ENCODE peak calls at places on chromosome 21, in four cellular contexts. A, J, C and N are unnamed samples.
A peak's percentile ranks its signal among the peaks of the same experiment; 100 is the strongest.

GRCh38 chr21:45102391-45102932 is 28.1 kb downstream of the ADARB1 start:
- DNase-seq in A (peak; percentile 81), J (no peak), C (peak; percentile 77), N (no peak)

GRCh38 chr21:25031750-25032149 is 575.5 kb downstream of the MRPL39 start:
- DNase-seq in A (no peak), J (no peak), C (no peak), N (no peak)

GRCh38 chr21:29149771-29150425 is 19.5 kb downstream of the MAP3K7CL start:
- DNase-seq in A (no peak), J (no peak), C (peak; percentile 16), N (no peak)

GRCh38 chr21:35217504-35218060 is 168.5 kb upstream of the RUNX1 start:
- DNase-seq in A (peak; percentile 71), J (no peak), C (peak; percentile 56), N (no peak)

GRCh38 chr21:45555251-45555556 is 13.0 kb upstream of the SLC19A1 start:
- DNase-seq in A (peak; percentile 84), J (no peak), C (no peak), N (no peak)

GRCh38 chr21:41932576-41933258 is 21.1 kb downstream of the C2CD2 start:
- DNase-seq in A (no peak), J (no peak), C (no peak), N (no peak)

GRCh38 chr21:44261675-44262295 is at the start of gene DNMT3L:
- DNase-seq in A (no peak), J (no peak), C (no peak), N (no peak)

GRCh38 chr21:17542371-17542992 is 29.6 kb downstream of the CXADR start:
- DNase-seq in A (no peak), J (no peak), C (no peak), N (no peak)

GRCh38 chr21:41913230-41913629 is 34.1 kb upstream of the PRDM15 start:
- DNase-seq in A (no peak), J (no peak), C (no peak), N (no peak)

GRCh38 chr21:39004776-39005605 is 178.3 kb downstream of the PSMG1 start:
- DNase-seq in A (no peak), J (no peak), C (peak; percentile 59), N (peak; percentile 25)

GRCh38 chr21:37565530-37566223 is 199.1 kb downstream of the DYRK1A start:
- DNase-seq in A (peak; percentile 17), J (no peak), C (no peak), N (no peak)

GRCh38 chr21:16070207-16070651 is 340.4 kb downstream of the USP25 start:
- DNase-seq in A (peak; percentile 46), J (no peak), C (no peak), N (no peak)